ENCODE peak calls at places on chromosome 1, in eight cellular contexts. J is PC-3, H is IMR-90, P is left ventricle myocardium inferior, X is cardiac fibroblast, A is trophoblast cell, T is retinal pigment epithelial cell, U is fibroblast of lung. N is an unnamed sample.

GRCh38 chr1:29646161-29646775 is 409.9 kb downstream of the PTPRU start:
- DNase-seq in J (no peak), H (no peak), P (no peak), X (no peak), A (no peak), T (no peak), U (no peak), N (no peak)

GRCh38 chr1:84289169-84289785 is 12.2 kb upstream of the SAMD13 start:
- DNase-seq in J (no peak), H (no peak), P (no peak), X (no peak), A (no peak), T (no peak), U (no peak), N (no peak)

GRCh38 chr1:55284856-55285255 is 69.7 kb upstream of the USP24 start:
- DNase-seq in J (peak; percentile 67), H (peak; percentile 60), P (no peak), X (peak; percentile 73), A (peak; percentile 59), T (no peak), U (peak; percentile 32), N (no peak)

GRCh38 chr1:227010645-227011044 is 70.6 kb downstream of the COQ8A start:
- DNase-seq in J (no peak), H (no peak), P (no peak), X (no peak), A (no peak), T (no peak), U (no peak), N (no peak)

GRCh38 chr1:93690921-93691789 is 9.5 kb upstream of the BCAR3 start:
- DNase-seq in J (no peak), H (no peak), P (no peak), X (no peak), A (peak; percentile 86), T (no peak), U (no peak), N (no peak)

GRCh38 chr1:170461762-170462384 is 70.1 kb upstream of the GORAB start:
- DNase-seq in J (peak; percentile 42), H (peak; percentile 75), P (no peak), X (peak; percentile 96), A (peak; percentile 52), T (no peak), U (peak; percentile 97), N (no peak)

GRCh38 chr1:76826072-76826827 is 41.0 kb upstream of the ST6GALNAC5 start:
- DNase-seq in J (peak; percentile 64), H (peak; percentile 7), P (no peak), X (peak; percentile 60), A (no peak), T (no peak), U (peak; percentile 76), N (no peak)

GRCh38 chr1:212595787-212596714 is 12.5 kb upstream of the ATF3 start:
- DNase-seq in J (peak; percentile 100), H (peak; percentile 99), P (no peak), X (peak; percentile 98), A (peak; percentile 97), T (peak; percentile 87), U (peak; percentile 96), N (peak; percentile 97)

GRCh38 chr1:147201276-147201675 is 23.9 kb downstream of the FMO5 start:
- DNase-seq in J (peak; percentile 40), H (peak; percentile 18), P (no peak), X (no peak), A (peak; percentile 18), T (no peak), U (no peak), N (no peak)

GRCh38 chr1:170676628-170677027 is 12.7 kb downstream of the PRRX1 start:
- DNase-seq in J (no peak), H (peak; percentile 66), P (no peak), X (peak; percentile 78), A (no peak), T (no peak), U (peak; percentile 71), N (no peak)

GRCh38 chr1:165851034-165851658 is 23.7 kb downstream of the UCK2 start:
- DNase-seq in J (peak; percentile 81), H (peak; percentile 40), P (no peak), X (peak; percentile 76), A (peak; percentile 76), T (no peak), U (peak; percentile 56), N (peak; percentile 49)

GRCh38 chr1:226637147-226637935 is 88.8 kb downstream of the STUM start:
- DNase-seq in J (no peak), H (no peak), P (peak; percentile 65), X (peak; percentile 65), A (peak; percentile 57), T (no peak), U (no peak), N (no peak)

GRCh38 chr1:201954263-201955008 is 867 bp upstream of the TIMM17A start:
- DNase-seq in J (no peak), H (no peak), P (no peak), X (no peak), A (peak; percentile 39), T (no peak), U (no peak), N (no peak)

GRCh38 chr1:221834698-221835538 is 93.0 kb upstream of the DUSP10 start:
- DNase-seq in J (peak; percentile 19), H (no peak), P (no peak), X (no peak), A (peak; percentile 66), T (no peak), U (no peak), N (no peak)

GRCh38 chr1:227785094-227785811 is 30.2 kb upstream of the PRSS38 start:
- DNase-seq in J (no peak), H (no peak), P (no peak), X (no peak), A (no peak), T (no peak), U (no peak), N (no peak)

GRCh38 chr1:167342846-167343245 is 122.2 kb downstream of the POU2F1 start:
- DNase-seq in J (peak; percentile 58), H (no peak), P (no peak), X (no peak), A (peak; percentile 18), T (no peak), U (no peak), N (no peak)

GRCh38 chr1:227841141-227841540 is 25.7 kb downstream of the PRSS38 start:
- DNase-seq in J (no peak), H (no peak), P (no peak), X (no peak), A (no peak), T (no peak), U (no peak), N (no peak)

GRCh38 chr1:183249941-183250452 is 63.9 kb downstream of the LAMC2 start:
- DNase-seq in J (no peak), H (no peak), P (no peak), X (no peak), A (no peak), T (no peak), U (no peak), N (no peak)

DNA sequence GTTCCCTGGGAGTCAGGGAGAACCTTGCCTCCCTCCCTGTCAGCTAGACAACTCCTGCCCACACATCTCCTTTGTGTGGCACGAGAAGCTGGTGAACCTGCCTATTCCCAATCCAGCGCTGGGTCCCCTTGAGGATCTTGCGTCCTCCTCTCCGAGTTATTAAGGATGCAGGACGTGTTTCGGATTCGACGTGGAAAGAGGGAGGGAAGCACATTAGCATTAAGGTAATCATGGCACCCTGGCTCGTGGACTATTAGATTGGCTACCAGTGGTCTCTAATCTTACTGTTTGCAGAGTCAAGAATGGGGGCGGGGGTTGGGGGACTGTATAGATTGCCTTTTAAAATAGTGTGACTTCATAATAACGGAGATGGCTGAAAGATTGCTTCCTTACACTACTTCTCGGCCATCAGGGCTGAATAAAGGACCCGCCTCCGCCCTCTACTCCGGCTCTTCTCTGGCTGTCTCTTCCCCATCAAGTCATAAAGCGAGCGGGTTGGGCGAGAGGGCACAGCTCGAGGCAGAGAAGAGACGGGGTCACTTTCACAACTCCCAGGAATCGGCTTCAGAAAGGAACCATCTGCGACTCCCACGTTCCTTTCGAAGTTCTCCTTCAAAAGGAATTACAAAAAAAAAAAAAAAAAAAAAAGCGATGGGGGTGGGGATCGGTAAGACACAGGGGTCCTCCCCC is 1.7 kb downstream of the LRRC7 start:
- DNase-seq in J (no peak), H (no peak), P (no peak), X (no peak), A (no peak), T (no peak), U (peak; percentile 4), N (no peak)
- H3K4me3 ChIP-seq in J (no peak overlapping the region), H (no peak overlapping the region), P (peak overlapping the region; percentile 70), X (no peak overlapping the region), A (no peak overlapping the region), T (peak overlapping the region; percentile 50), U (peak overlapping the region; percentile 53), N (peak overlapping the region; percentile 51)

GRCh38 chr1:242147096-242147976 is 148.4 kb upstream of the MAP1LC3C start:
- DNase-seq in J (peak; percentile 70), H (no peak), P (no peak), X (peak; percentile 9), A (peak; percentile 26), T (peak; percentile 44), U (peak; percentile 45), N (peak; percentile 31)

GRCh38 chr1:242140871-242141270 is 142.0 kb upstream of the MAP1LC3C start:
- DNase-seq in J (no peak), H (no peak), P (no peak), X (no peak), A (no peak), T (no peak), U (no peak), N (no peak)

GRCh38 chr1:242146640-242147039 is 147.7 kb upstream of the MAP1LC3C start:
- DNase-seq in J (peak; percentile 25), H (no peak), P (no peak), X (no peak), A (no peak), T (no peak), U (no peak), N (no peak)
- H3K4me3 ChIP-seq in J (peak overlapping the region; percentile 36), H (no peak overlapping the region), P (peak overlapping the region; percentile 35), X (no peak overlapping the region), A (no peak overlapping the region), T (no peak overlapping the region), U (peak overlapping the region; percentile 33), N (no peak overlapping the region)

GRCh38 chr1:9655127-9655723 is 3.7 kb downstream of the PIK3CD start:
- DNase-seq in J (no peak), H (no peak), P (no peak), X (no peak), A (no peak), T (no peak), U (no peak), N (no peak)
- H3K4me3 ChIP-seq in J (no peak overlapping the region), H (no peak overlapping the region), P (no peak overlapping the region), X (no peak overlapping the region), A (no peak overlapping the region), T (no peak overlapping the region), U (no peak overlapping the region), N (no peak overlapping the region)

GRCh38 chr1:214476958-214477870 is 74.2 kb downstream of the PTPN14 start:
- DNase-seq in J (no peak), H (peak; percentile 95), P (no peak), X (peak; percentile 97), A (peak; percentile 60), T (no peak), U (peak; percentile 99), N (peak; percentile 83)

GRCh38 chr1:214475746-214476145 is 75.7 kb downstream of the PTPN14 start:
- DNase-seq in J (no peak), H (no peak), P (no peak), X (peak; percentile 27), A (no peak), T (no peak), U (peak; percentile 49), N (no peak)

GRCh38 chr1:214475331-214475730 is 76.1 kb downstream of the PTPN14 start:
- DNase-seq in J (no peak), H (no peak), P (no peak), X (no peak), A (peak; percentile 26), T (no peak), U (no peak), N (no peak)

GRCh38 chr1:214474467-214474866 is 76.9 kb downstream of the PTPN14 start:
- DNase-seq in J (no peak), H (no peak), P (no peak), X (no peak), A (no peak), T (no peak), U (no peak), N (no peak)

GRCh38 chr1:214476229-214476957 is 75.0 kb downstream of the PTPN14 start:
- DNase-seq in J (peak; percentile 78), H (no peak), P (no peak), X (peak; percentile 54), A (no peak), T (no peak), U (peak; percentile 68), N (no peak)
- H3K4me3 ChIP-seq in J (peak overlapping the region; percentile 28), H (no peak overlapping the region), P (no peak overlapping the region), X (no peak overlapping the region), A (no peak overlapping the region), T (no peak overlapping the region), U (no peak overlapping the region), N (no peak overlapping the region)